ENCODE peak calls at places on chromosomes 16 and 17, in ten cellular contexts. V is body of pancreas, C is tibial nerve, I is testis, R is stomach, N is esophagus squamous epithelium, K is sigmoid colon, Z is erythroblast, Q is thyroid gland, P is lower leg skin. S is an unnamed sample.

GRCh38 chr17:80441133-80441578 is 26.2 kb downstream of the ENDOV start:
- DNase-seq in V (peak; percentile 30), C (no peak), I (peak; percentile 67), R (no peak), N (no peak), K (no peak), Z (peak; percentile 71), Q (peak; percentile 26), P (no peak), S (peak; percentile 65)

GRCh38 chr17:27950995-27951394 is 57.8 kb upstream of the LYRM9 start:
- DNase-seq in V (no peak), C (no peak), I (no peak), R (no peak), N (no peak), K (no peak), Z (no peak), Q (no peak), P (peak; percentile 15), S (no peak)

GRCh38 chr17:57604771-57605733 is 140.0 kb downstream of the CCDC182 start:
- DNase-seq in V (peak; percentile 55), C (peak; percentile 35), I (peak; percentile 80), R (peak; percentile 70), N (no peak), K (peak; percentile 84), Z (no peak), Q (peak; percentile 76), P (no peak), S (no peak)

GRCh38 chr16:87201052-87201451 is 116.1 kb downstream of the C16orf95 start:
- DNase-seq in V (peak; percentile 27), C (peak; percentile 63), I (peak; percentile 50), R (no peak), N (no peak), K (peak; percentile 89), Z (no peak), Q (no peak), P (peak; percentile 45), S (peak; percentile 80)

GRCh38 chr16:56514845-56515244 is 5.0 kb downstream of the BBS2 start:
- DNase-seq in V (no peak), C (no peak), I (no peak), R (no peak), N (no peak), K (no peak), Z (no peak), Q (no peak), P (no peak), S (no peak)

GRCh38 chr17:66944365-66945203 is 19.9 kb upstream of the CACNG4 start:
- DNase-seq in V (peak; percentile 18), C (no peak), I (no peak), R (no peak), N (no peak), K (no peak), Z (no peak), Q (peak; percentile 50), P (no peak), S (no peak)

GRCh38 chr17:83119987-83120864 is 40.8 kb downstream of the METRNL start:
- DNase-seq in V (no peak), C (no peak), I (no peak), R (no peak), N (no peak), K (no peak), Z (peak; percentile 35), Q (no peak), P (no peak), S (no peak)

GRCh38 chr16:49556252-49557069 is 182.9 kb downstream of the C16orf78 start:
- DNase-seq in V (no peak), C (no peak), I (peak; percentile 22), R (no peak), N (no peak), K (no peak), Z (peak; percentile 5), Q (peak; percentile 9), P (no peak), S (peak; percentile 15)

GRCh38 chr17:62109924-62110323 is 44.8 kb upstream of the MED13 start:
- DNase-seq in V (no peak), C (no peak), I (no peak), R (no peak), N (no peak), K (no peak), Z (no peak), Q (no peak), P (no peak), S (no peak)

GRCh38 chr17:32953062-32953461 is 25.1 kb downstream of the TMEM98 start:
- DNase-seq in V (no peak), C (no peak), I (no peak), R (no peak), N (no peak), K (no peak), Z (no peak), Q (no peak), P (no peak), S (no peak)

GRCh38 chr17:42679001-42679491 is 2.3 kb upstream of the PLEKHH3 start:
- DNase-seq in V (peak; percentile 75), C (peak; percentile 52), I (no peak), R (peak; percentile 63), N (no peak), K (no peak), Z (peak; percentile 66), Q (peak; percentile 68), P (peak; percentile 71), S (peak; percentile 82)

GRCh38 chr16:49658491-49658890 is 197.4 kb downstream of the ZNF423 start:
- DNase-seq in V (no peak), C (no peak), I (no peak), R (no peak), N (no peak), K (no peak), Z (no peak), Q (no peak), P (no peak), S (no peak)

GRCh38 chr17:17641621-17642409 is 39.4 kb upstream of the RAI1 start:
- DNase-seq in V (peak; percentile 81), C (peak; percentile 73), I (peak; percentile 78), R (peak; percentile 83), N (no peak), K (peak; percentile 87), Z (peak; percentile 90), Q (peak; percentile 91), P (peak; percentile 71), S (peak; percentile 86)

GRCh38 chr16:1776991-1777374 is 4.0 kb upstream of the MRPS34 start:
- DNase-seq in V (no peak), C (no peak), I (no peak), R (no peak), N (no peak), K (no peak), Z (no peak), Q (no peak), P (no peak), S (no peak)
- TF ChIP-seq POLR2A in V (no peak), C (no peak), I (no peak), R (no peak), N (no peak), K (no peak), Z (no peak), Q (no peak), P (no peak), S (no peak)

DNA sequence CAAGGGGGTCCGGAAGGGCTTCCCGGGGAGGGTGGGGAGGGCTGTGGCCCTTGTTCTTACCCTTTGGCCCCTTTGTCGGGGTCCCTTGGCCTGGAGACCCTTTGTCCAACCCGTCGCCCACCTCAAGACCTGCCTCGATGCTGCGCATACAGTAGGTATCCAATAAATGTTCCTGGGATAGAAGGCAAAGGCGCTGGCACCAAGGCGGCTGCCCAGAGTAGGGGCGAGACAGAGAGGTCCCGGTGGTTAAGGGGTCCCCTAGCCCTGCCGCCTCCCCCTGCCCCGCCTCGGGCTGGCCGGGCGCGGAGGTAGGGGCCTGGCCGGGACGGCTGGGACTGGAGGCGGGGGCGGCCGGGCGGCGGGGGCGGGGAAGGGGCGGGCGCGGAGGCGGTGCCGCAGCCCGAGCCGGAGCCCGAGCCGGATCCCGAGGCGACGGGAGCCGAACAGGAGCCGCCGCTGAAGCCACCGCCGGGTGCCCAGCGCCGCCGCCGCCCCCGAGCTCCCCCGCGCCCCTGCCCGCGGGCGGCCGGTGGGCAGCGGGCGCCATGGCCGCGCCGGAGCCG is at the start of gene NHERF2:
- DNase-seq in V (peak; percentile 69), C (no peak), I (peak; percentile 50), R (peak; percentile 60), N (no peak), K (no peak), Z (peak; percentile 35), Q (peak; percentile 46), P (no peak), S (no peak)
- TF ChIP-seq POLR2A in V (no peak), C (no peak), I (no peak), R (no peak), N (no peak), K (no peak), Z (no peak), Q (peak; percentile 42), P (no peak), S (peak; percentile 34)

GRCh38 chr16:58249780-58250478 is 44.9 kb downstream of the PRSS54 start:
- DNase-seq in V (peak; percentile 91), C (peak; percentile 40), I (peak; percentile 84), R (peak; percentile 89), N (no peak), K (peak; percentile 82), Z (peak; percentile 89), Q (peak; percentile 77), P (peak; percentile 47), S (peak; percentile 86)
- TF ChIP-seq POLR2A in V (peak; percentile 61), C (no peak), I (no peak), R (no peak), N (no peak), K (no peak), Z (peak; percentile 81), Q (peak; percentile 39), P (no peak), S (peak; percentile 66)

DNA sequence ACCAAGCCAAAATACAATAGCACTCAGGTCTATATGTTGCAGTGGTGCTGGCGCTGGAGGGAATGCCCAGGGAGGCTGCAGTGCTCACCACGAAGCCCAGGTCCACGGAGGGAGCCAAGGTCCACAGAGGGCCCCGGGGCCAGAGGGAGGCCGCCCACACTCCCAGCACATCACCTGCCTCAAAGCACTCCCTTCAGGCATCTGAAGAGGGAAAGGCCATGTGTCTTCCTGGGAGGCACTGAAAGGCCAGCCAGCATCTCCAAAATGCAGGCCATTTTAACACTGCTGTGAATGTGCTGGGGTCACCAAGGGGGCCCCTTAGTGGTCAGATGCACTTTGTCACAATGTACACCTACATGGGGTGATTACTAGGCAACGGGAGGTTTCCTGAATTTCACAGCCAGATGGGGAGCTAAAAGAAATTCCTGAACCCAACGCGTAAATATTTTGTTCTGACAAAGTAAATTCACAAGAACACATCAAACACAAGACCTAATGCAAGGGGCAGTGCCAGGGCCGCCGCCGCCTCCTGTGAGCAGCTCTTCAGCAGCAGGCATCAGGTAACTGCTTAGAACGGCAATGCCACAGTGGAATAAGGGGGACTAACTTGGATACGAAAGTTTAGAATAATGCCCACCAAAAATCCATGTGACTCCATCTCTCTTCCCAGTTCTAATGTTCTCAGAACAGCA is 42.8 kb downstream of the USP22 start:
- DNase-seq in V (no peak), C (no peak), I (no peak), R (no peak), N (no peak), K (no peak), Z (no peak), Q (no peak), P (no peak), S (no peak)
- TF ChIP-seq POLR2A in V (no peak), C (no peak), I (no peak), R (no peak), N (no peak), K (no peak), Z (no peak), Q (no peak), P (no peak), S (no peak)